ENCODE peak calls at places on chromosomes 7 and 10, in five cellular contexts. One of them, this sample, is unnamed.

GRCh38 chr10:111186385-111186784 is 109.6 kb downstream of the ADRA2A start:
- DNase-seq in mesendoderm: no peak
- DNase-seq in H9: no peak
- DNase-seq in neuronal stem cell: no peak
- DNase-seq in IMR-90: no peak
- DNase-seq in this sample: no peak

GRCh38 chr10:31017534-31018361 is 13.9 kb downstream of the ZNF438 start:
- DNase-seq in H9: no peak
- DNase-seq in mesendoderm: no peak
- DNase-seq in neuronal stem cell: no peak
- DNase-seq in IMR-90: no peak
- DNase-seq in this sample: no peak

GRCh38 chr10:86242761-86243160 is 123.8 kb downstream of the GRID1 start:
- DNase-seq in neuronal stem cell: no peak
- DNase-seq in IMR-90: no peak
- DNase-seq in H9: no peak
- DNase-seq in mesendoderm: no peak
- DNase-seq in this sample: no peak

GRCh38 chr10:79093658-79094411 is 25.1 kb downstream of the ZMIZ1 start:
- DNase-seq in mesendoderm: peak; percentile 98
- DNase-seq in neuronal stem cell: no peak
- DNase-seq in H9: no peak
- DNase-seq in IMR-90: peak; percentile 81
- DNase-seq in this sample: peak; percentile 94

GRCh38 chr7:91683823-91684222 is 196.7 kb downstream of the MTERF1 start:
- DNase-seq in IMR-90: peak; percentile 22
- DNase-seq in H9: no peak
- DNase-seq in neuronal stem cell: no peak
- DNase-seq in mesendoderm: no peak
- DNase-seq in this sample: peak; percentile 43

GRCh38 chr10:97361050-97361901 is 26.7 kb upstream of the FRAT2 start:
- DNase-seq in neuronal stem cell: no peak
- DNase-seq in IMR-90: peak; percentile 7
- DNase-seq in H9: no peak
- DNase-seq in mesendoderm: no peak
- DNase-seq in this sample: no peak

GRCh38 chr10:76644481-76644880 is 993.1 kb downstream of the KCNMA1 start:
- DNase-seq in mesendoderm: no peak
- DNase-seq in IMR-90: no peak
- DNase-seq in H9: no peak
- DNase-seq in neuronal stem cell: no peak
- DNase-seq in this sample: no peak

GRCh38 chr7:33048704-33049103 is 13.9 kb downstream of the NT5C3A start:
- DNase-seq in H9: no peak
- DNase-seq in mesendoderm: no peak
- DNase-seq in neuronal stem cell: no peak
- DNase-seq in IMR-90: no peak
- DNase-seq in this sample: no peak

GRCh38 chr10:111875760-111876159 is 307.8 kb downstream of the GPAM start:
- DNase-seq in mesendoderm: no peak
- DNase-seq in H9: no peak
- DNase-seq in neuronal stem cell: no peak
- DNase-seq in IMR-90: no peak
- DNase-seq in this sample: no peak

GRCh38 chr10:126235091-126235978 is 152.9 kb downstream of the ADAM12 start:
- DNase-seq in neuronal stem cell: no peak
- DNase-seq in IMR-90: no peak
- DNase-seq in H9: no peak
- DNase-seq in mesendoderm: no peak
- DNase-seq in this sample: no peak

GRCh38 chr10:124642076-124642710 is 102.0 kb downstream of the FAM53B start:
- DNase-seq in IMR-90: no peak
- DNase-seq in mesendoderm: no peak
- DNase-seq in neuronal stem cell: no peak
- DNase-seq in H9: no peak
- DNase-seq in this sample: no peak

GRCh38 chr7:27177795-27178320 is 3.7 kb upstream of the HOXA10 start:
- DNase-seq in mesendoderm: no peak
- DNase-seq in H9: no peak
- DNase-seq in IMR-90: no peak
- DNase-seq in neuronal stem cell: no peak
- DNase-seq in this sample: no peak

GRCh38 chr7:30697716-30698460 is 15.6 kb upstream of the CRHR2 start:
- DNase-seq in H9: peak; percentile 54
- DNase-seq in neuronal stem cell: no peak
- DNase-seq in IMR-90: no peak
- DNase-seq in mesendoderm: no peak
- DNase-seq in this sample: peak; percentile 19

GRCh38 chr10:28910960-28911359 is 233.6 kb downstream of the BAMBI start:
- DNase-seq in IMR-90: peak; percentile 85
- DNase-seq in H9: no peak
- DNase-seq in neuronal stem cell: no peak
- DNase-seq in mesendoderm: no peak
- DNase-seq in this sample: peak; percentile 45

GRCh38 chr10:44908936-44909335 is 2.2 kb upstream of the TMEM72 start:
- DNase-seq in H9: no peak
- DNase-seq in mesendoderm: no peak
- DNase-seq in neuronal stem cell: no peak
- DNase-seq in IMR-90: no peak
- DNase-seq in this sample: no peak

GRCh38 chr7:50868426-50869100 is 85.9 kb upstream of the GRB10 start:
- DNase-seq in IMR-90: peak; percentile 15
- DNase-seq in mesendoderm: no peak
- DNase-seq in neuronal stem cell: no peak
- DNase-seq in H9: no peak
- DNase-seq in this sample: no peak

GRCh38 chr7:111954474-111955311 is 251.5 kb downstream of the DOCK4 start:
- DNase-seq in mesendoderm: peak; percentile 23
- DNase-seq in IMR-90: no peak
- DNase-seq in neuronal stem cell: no peak
- DNase-seq in H9: no peak
- DNase-seq in this sample: peak; percentile 28

GRCh38 chr10:130105724-130106123 is 4.9 kb downstream of the C10orf143 start:
- DNase-seq in neuronal stem cell: peak; percentile 33
- DNase-seq in mesendoderm: peak; percentile 88
- DNase-seq in IMR-90: no peak
- DNase-seq in H9: peak; percentile 88
- DNase-seq in this sample: no peak

GRCh38 chr10:76113952-76114351 is 682.5 kb downstream of the LRMDA start:
- DNase-seq in IMR-90: no peak
- DNase-seq in mesendoderm: peak; percentile 57
- DNase-seq in neuronal stem cell: peak; percentile 32
- DNase-seq in H9: no peak
- DNase-seq in this sample: peak; percentile 15

GRCh38 chr7:104207348-104207730 is 474 bp downstream of the ORC5 start:
- DNase-seq in H9: no peak
- DNase-seq in neuronal stem cell: no peak
- DNase-seq in IMR-90: peak; percentile 12
- DNase-seq in mesendoderm: peak; percentile 32
- DNase-seq in this sample: peak; percentile 44

GRCh38 chr10:32600317-32600716 is 154.4 kb downstream of the CCDC7 start:
- DNase-seq in IMR-90: no peak
- DNase-seq in neuronal stem cell: no peak
- DNase-seq in mesendoderm: no peak
- DNase-seq in H9: no peak
- DNase-seq in this sample: no peak

GRCh38 chr10:90621577-90621976 is 236.3 kb downstream of the HTR7 start:
- DNase-seq in IMR-90: peak; percentile 2
- DNase-seq in neuronal stem cell: peak; percentile 48
- DNase-seq in H9: peak; percentile 40
- DNase-seq in mesendoderm: peak; percentile 49
- DNase-seq in this sample: peak; percentile 34

GRCh38 chr7:123727071-123727837 is 21.5 kb downstream of the WASL start:
- DNase-seq in IMR-90: peak; percentile 90
- DNase-seq in neuronal stem cell: no peak
- DNase-seq in mesendoderm: no peak
- DNase-seq in H9: no peak
- DNase-seq in this sample: peak; percentile 89

GRCh38 chr10:52879181-52879607 is 106.6 kb upstream of the MBL2 start:
- DNase-seq in IMR-90: peak; percentile 5
- DNase-seq in neuronal stem cell: no peak
- DNase-seq in H9: no peak
- DNase-seq in mesendoderm: no peak
- DNase-seq in this sample: peak; percentile 7

GRCh38 chr7:114931656-114932011 is 9.7 kb downstream of the MDFIC start:
- DNase-seq in neuronal stem cell: no peak
- DNase-seq in mesendoderm: no peak
- DNase-seq in H9: no peak
- DNase-seq in IMR-90: no peak
- DNase-seq in this sample: no peak

GRCh38 chr10:79487296-79488194 is 24.8 kb upstream of the EIF5AL1 start:
- DNase-seq in neuronal stem cell: peak; percentile 58
- DNase-seq in H9: peak; percentile 95
- DNase-seq in mesendoderm: peak; percentile 96
- DNase-seq in IMR-90: peak; percentile 66
- DNase-seq in this sample: peak; percentile 72

GRCh38 chr7:101903505-101903849 is 86.1 kb downstream of the CUX1 start:
- DNase-seq in neuronal stem cell: no peak
- DNase-seq in H9: no peak
- DNase-seq in mesendoderm: no peak
- DNase-seq in IMR-90: no peak
- DNase-seq in this sample: no peak

GRCh38 chr7:101904019-101904418 is 86.6 kb downstream of the CUX1 start:
- DNase-seq in IMR-90: no peak
- DNase-seq in H9: no peak
- DNase-seq in neuronal stem cell: no peak
- DNase-seq in mesendoderm: no peak
- DNase-seq in this sample: no peak

GRCh38 chr7:101900103-101900502 is 82.7 kb downstream of the CUX1 start:
- DNase-seq in IMR-90: no peak
- DNase-seq in H9: no peak
- DNase-seq in neuronal stem cell: no peak
- DNase-seq in mesendoderm: no peak
- DNase-seq in this sample: no peak

GRCh38 chr7:101902680-101903504 is 85.5 kb downstream of the CUX1 start:
- DNase-seq in H9: no peak
- DNase-seq in IMR-90: no peak
- DNase-seq in mesendoderm: no peak
- DNase-seq in neuronal stem cell: no peak
- DNase-seq in this sample: no peak

GRCh38 chr7:101901661-101902491 is 84.5 kb downstream of the CUX1 start:
- DNase-seq in IMR-90: peak; percentile 69
- DNase-seq in neuronal stem cell: no peak
- DNase-seq in H9: no peak
- DNase-seq in mesendoderm: no peak
- DNase-seq in this sample: no peak
- H3K23ac ChIP-seq in IMR-90: peak overlapping the region; percentile 23
- H3K23ac ChIP-seq in neuronal stem cell: no peak overlapping the region
- H3K23ac ChIP-seq in H9: no peak overlapping the region
- H3K23ac ChIP-seq in mesendoderm: no peak overlapping the region
- H3K23ac ChIP-seq in this sample: no peak overlapping the region

GRCh38 chr10:120746016-120746755 is 105.0 kb upstream of the WDR11 start:
- DNase-seq in H9: no peak
- DNase-seq in neuronal stem cell: no peak
- DNase-seq in mesendoderm: no peak
- DNase-seq in IMR-90: no peak
- DNase-seq in this sample: no peak
- H3K23ac ChIP-seq in H9: no peak overlapping the region
- H3K23ac ChIP-seq in neuronal stem cell: no peak overlapping the region
- H3K23ac ChIP-seq in mesendoderm: no peak overlapping the region
- H3K23ac ChIP-seq in IMR-90: no peak overlapping the region
- H3K23ac ChIP-seq in this sample: no peak overlapping the region

DNA sequence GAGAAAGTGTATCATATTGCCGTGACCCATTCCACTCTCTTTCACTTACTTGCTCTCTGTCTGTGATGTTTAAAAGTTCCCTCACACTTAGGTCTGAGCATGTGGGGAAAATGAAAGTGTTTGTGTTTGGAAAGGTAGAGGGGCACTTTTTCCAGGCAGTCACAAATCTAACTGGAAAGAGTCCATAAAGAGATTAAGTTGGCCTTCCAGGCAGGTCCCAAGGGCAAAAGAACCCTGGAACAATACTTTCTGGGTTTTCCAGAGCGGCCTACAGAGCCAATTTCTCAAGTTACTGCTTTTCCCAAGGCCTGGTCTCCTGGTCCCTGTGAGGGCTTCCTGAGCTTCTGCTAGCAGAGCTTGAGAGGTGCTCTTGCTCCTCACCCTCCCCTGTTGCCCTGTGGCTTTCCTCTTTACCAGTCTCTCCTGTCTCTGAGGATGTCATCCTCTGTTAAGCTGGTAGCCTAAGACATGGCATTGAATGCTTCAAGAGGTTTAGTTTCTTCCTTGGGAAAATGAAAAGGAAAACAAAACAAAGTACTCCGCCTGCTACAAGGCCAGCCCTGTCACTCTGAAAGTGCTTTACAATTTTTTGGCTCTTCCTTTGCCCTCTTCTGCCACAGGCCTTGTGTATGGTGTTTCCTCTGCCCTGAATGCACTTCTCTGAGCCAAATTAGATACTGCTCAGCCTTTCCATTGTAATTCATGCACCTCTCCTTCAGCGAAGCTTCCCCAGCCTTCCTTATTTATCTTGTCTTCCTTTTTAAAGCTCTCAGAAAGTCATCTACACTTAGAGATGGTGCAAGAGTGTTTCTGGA is 20.1 kb downstream of the TES start:
- DNase-seq in neuronal stem cell: no peak
- DNase-seq in H9: no peak
- DNase-seq in mesendoderm: no peak
- DNase-seq in IMR-90: no peak
- DNase-seq in this sample: peak; percentile 51
- H3K23ac ChIP-seq in neuronal stem cell: no peak overlapping the region
- H3K23ac ChIP-seq in H9: no peak overlapping the region
- H3K23ac ChIP-seq in mesendoderm: no peak overlapping the region
- H3K23ac ChIP-seq in IMR-90: peak overlapping the region; percentile 61
- H3K23ac ChIP-seq in this sample: no peak overlapping the region

GRCh38 chr7:46853451-46853850 is 728.5 kb downstream of the TNS3 start:
- DNase-seq in H9: no peak
- DNase-seq in mesendoderm: no peak
- DNase-seq in IMR-90: peak; percentile 31
- DNase-seq in neuronal stem cell: no peak
- DNase-seq in this sample: no peak

GRCh38 chr7:46855851-46856250 is 726.1 kb downstream of the TNS3 start:
- DNase-seq in IMR-90: no peak
- DNase-seq in mesendoderm: no peak
- DNase-seq in neuronal stem cell: no peak
- DNase-seq in H9: no peak
- DNase-seq in this sample: no peak

GRCh38 chr7:46850563-46851325 is 731.2 kb downstream of the TNS3 start:
- DNase-seq in IMR-90: peak; percentile 79
- DNase-seq in H9: no peak
- DNase-seq in neuronal stem cell: no peak
- DNase-seq in mesendoderm: no peak
- DNase-seq in this sample: no peak

GRCh38 chr7:46854958-46855473 is 726.9 kb downstream of the TNS3 start:
- DNase-seq in neuronal stem cell: no peak
- DNase-seq in mesendoderm: no peak
- DNase-seq in H9: no peak
- DNase-seq in IMR-90: peak; percentile 75
- DNase-seq in this sample: peak; percentile 12

DNA sequence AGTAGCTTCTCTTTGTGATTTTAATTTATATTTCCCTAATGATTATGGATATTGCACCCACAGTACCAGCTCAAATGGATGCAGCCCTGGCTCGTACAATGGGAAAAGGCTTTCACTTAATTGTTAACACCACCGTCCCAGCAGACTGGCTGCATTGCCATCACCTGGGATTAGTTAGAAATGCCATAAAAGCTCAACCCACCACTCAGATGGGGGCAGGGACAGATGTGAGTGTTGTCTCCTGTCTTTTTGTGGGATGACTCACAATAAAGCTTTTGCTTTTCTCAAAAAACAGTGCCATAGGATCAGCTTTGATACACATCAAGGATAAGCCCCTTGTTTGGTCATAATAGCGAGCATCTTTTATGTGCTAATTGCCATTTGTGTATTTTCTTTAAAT is 729.1 kb downstream of the TNS3 start:
- DNase-seq in neuronal stem cell: no peak
- DNase-seq in mesendoderm: no peak
- DNase-seq in H9: no peak
- DNase-seq in IMR-90: no peak
- DNase-seq in this sample: no peak
- H3K23ac ChIP-seq in neuronal stem cell: no peak overlapping the region
- H3K23ac ChIP-seq in mesendoderm: no peak overlapping the region
- H3K23ac ChIP-seq in H9: no peak overlapping the region
- H3K23ac ChIP-seq in IMR-90: no peak overlapping the region
- H3K23ac ChIP-seq in this sample: no peak overlapping the region